ENCODE peak calls at places on chromosome 13, in ten cellular contexts. One of them, this sample, is unnamed.
A peak's percentile ranks its signal among the peaks of the same experiment; 100 is the strongest.

GRCh38 chr13:48579167-48579918 is 46.5 kb upstream of the RCBTB2 start:
- DNase-seq in K562: no peak
- DNase-seq in suprapubic skin: no peak
- DNase-seq in transverse colon: peak; percentile 18
- DNase-seq in upper lobe of left lung: no peak
- DNase-seq in sigmoid colon: no peak
- DNase-seq in HepG2: no peak
- DNase-seq in GM12878: peak; percentile 94
- DNase-seq in esophagus muscularis mucosa: peak; percentile 68
- DNase-seq in SK-N-SH: no peak
- DNase-seq in this sample: peak; percentile 72

GRCh38 chr13:21458457-21458815 is 667 bp downstream of the ZDHHC20 start:
- DNase-seq in K562: peak; percentile 42
- DNase-seq in suprapubic skin: no peak
- DNase-seq in transverse colon: peak; percentile 68
- DNase-seq in upper lobe of left lung: peak; percentile 79
- DNase-seq in sigmoid colon: no peak
- DNase-seq in HepG2: no peak
- DNase-seq in GM12878: no peak
- DNase-seq in esophagus muscularis mucosa: no peak
- DNase-seq in SK-N-SH: peak; percentile 65
- DNase-seq in this sample: peak; percentile 71

GRCh38 chr13:28438067-28438466 is 56.9 kb downstream of the FLT1 start:
- DNase-seq in K562: no peak
- DNase-seq in suprapubic skin: no peak
- DNase-seq in transverse colon: no peak
- DNase-seq in upper lobe of left lung: no peak
- DNase-seq in sigmoid colon: no peak
- DNase-seq in HepG2: no peak
- DNase-seq in GM12878: no peak
- DNase-seq in esophagus muscularis mucosa: no peak
- DNase-seq in SK-N-SH: no peak
- DNase-seq in this sample: no peak

GRCh38 chr13:47858678-47859050 is 142.4 kb downstream of the SUCLA2 start:
- DNase-seq in K562: no peak
- DNase-seq in suprapubic skin: no peak
- DNase-seq in transverse colon: no peak
- DNase-seq in upper lobe of left lung: no peak
- DNase-seq in sigmoid colon: no peak
- DNase-seq in HepG2: no peak
- DNase-seq in GM12878: no peak
- DNase-seq in esophagus muscularis mucosa: no peak
- DNase-seq in SK-N-SH: no peak
- DNase-seq in this sample: no peak

GRCh38 chr13:66128201-66128600 is 1101.9 kb downstream of the PCDH9 start:
- DNase-seq in K562: no peak
- DNase-seq in suprapubic skin: no peak
- DNase-seq in transverse colon: no peak
- DNase-seq in upper lobe of left lung: no peak
- DNase-seq in sigmoid colon: no peak
- DNase-seq in HepG2: no peak
- DNase-seq in GM12878: no peak
- DNase-seq in esophagus muscularis mucosa: no peak
- DNase-seq in SK-N-SH: no peak
- DNase-seq in this sample: no peak

GRCh38 chr13:113722921-113723320 is 36.1 kb upstream of the TMEM255B start:
- DNase-seq in K562: no peak
- DNase-seq in suprapubic skin: no peak
- DNase-seq in transverse colon: no peak
- DNase-seq in upper lobe of left lung: no peak
- DNase-seq in sigmoid colon: no peak
- DNase-seq in HepG2: no peak
- DNase-seq in GM12878: no peak
- DNase-seq in esophagus muscularis mucosa: no peak
- DNase-seq in SK-N-SH: no peak
- DNase-seq in this sample: peak; percentile 38

GRCh38 chr13:83498486-83499190 is 383.6 kb downstream of the SLITRK1 start:
- DNase-seq in K562: no peak
- DNase-seq in suprapubic skin: no peak
- DNase-seq in transverse colon: no peak
- DNase-seq in upper lobe of left lung: no peak
- DNase-seq in sigmoid colon: no peak
- DNase-seq in HepG2: no peak
- DNase-seq in GM12878: no peak
- DNase-seq in esophagus muscularis mucosa: no peak
- DNase-seq in SK-N-SH: no peak
- DNase-seq in this sample: no peak

GRCh38 chr13:104571161-104571889 is 1505.1 kb upstream of the SLC10A2 start:
- DNase-seq in K562: no peak
- DNase-seq in suprapubic skin: peak; percentile 80
- DNase-seq in transverse colon: peak; percentile 69
- DNase-seq in upper lobe of left lung: peak; percentile 42
- DNase-seq in sigmoid colon: peak; percentile 79
- DNase-seq in HepG2: peak; percentile 16
- DNase-seq in GM12878: no peak
- DNase-seq in esophagus muscularis mucosa: no peak
- DNase-seq in SK-N-SH: peak; percentile 48
- DNase-seq in this sample: peak; percentile 55

GRCh38 chr13:93635687-93636086 is 409.1 kb downstream of the GPC6 start:
- DNase-seq in K562: no peak
- DNase-seq in suprapubic skin: no peak
- DNase-seq in transverse colon: no peak
- DNase-seq in upper lobe of left lung: no peak
- DNase-seq in sigmoid colon: no peak
- DNase-seq in HepG2: no peak
- DNase-seq in GM12878: no peak
- DNase-seq in esophagus muscularis mucosa: no peak
- DNase-seq in SK-N-SH: no peak
- DNase-seq in this sample: no peak

GRCh38 chr13:48600374-48601364 is 53.1 kb upstream of the CYSLTR2 start:
- DNase-seq in K562: no peak
- DNase-seq in suprapubic skin: no peak
- DNase-seq in transverse colon: no peak
- DNase-seq in upper lobe of left lung: no peak
- DNase-seq in sigmoid colon: no peak
- DNase-seq in HepG2: peak; percentile 32
- DNase-seq in GM12878: no peak
- DNase-seq in esophagus muscularis mucosa: peak; percentile 7
- DNase-seq in SK-N-SH: no peak
- DNase-seq in this sample: no peak

GRCh38 chr13:47696677-47697076 is 304.4 kb downstream of the SUCLA2 start:
- DNase-seq in K562: peak; percentile 5
- DNase-seq in suprapubic skin: no peak
- DNase-seq in transverse colon: no peak
- DNase-seq in upper lobe of left lung: no peak
- DNase-seq in sigmoid colon: no peak
- DNase-seq in HepG2: no peak
- DNase-seq in GM12878: no peak
- DNase-seq in esophagus muscularis mucosa: no peak
- DNase-seq in SK-N-SH: no peak
- DNase-seq in this sample: no peak

GRCh38 chr13:48492123-48493075 is 40.5 kb downstream of the RCBTB2 start:
- DNase-seq in K562: peak; percentile 26
- DNase-seq in suprapubic skin: peak; percentile 89
- DNase-seq in transverse colon: peak; percentile 69
- DNase-seq in upper lobe of left lung: peak; percentile 81
- DNase-seq in sigmoid colon: peak; percentile 88
- DNase-seq in HepG2: no peak
- DNase-seq in GM12878: peak; percentile 98
- DNase-seq in esophagus muscularis mucosa: no peak
- DNase-seq in SK-N-SH: no peak
- DNase-seq in this sample: peak; percentile 52

GRCh38 chr13:94602467-94602866 is 810 bp downstream of the GPR180 start:
- DNase-seq in K562: no peak
- DNase-seq in suprapubic skin: no peak
- DNase-seq in transverse colon: no peak
- DNase-seq in upper lobe of left lung: no peak
- DNase-seq in sigmoid colon: no peak
- DNase-seq in HepG2: no peak
- DNase-seq in GM12878: no peak
- DNase-seq in esophagus muscularis mucosa: no peak
- DNase-seq in SK-N-SH: no peak
- DNase-seq in this sample: no peak

GRCh38 chr13:109957875-109958274 is 171.5 kb upstream of the IRS2 start:
- DNase-seq in K562: no peak
- DNase-seq in suprapubic skin: no peak
- DNase-seq in transverse colon: no peak
- DNase-seq in upper lobe of left lung: no peak
- DNase-seq in sigmoid colon: no peak
- DNase-seq in HepG2: no peak
- DNase-seq in GM12878: no peak
- DNase-seq in esophagus muscularis mucosa: no peak
- DNase-seq in SK-N-SH: no peak
- DNase-seq in this sample: no peak
- TF ChIP-seq POLR2AphosphoS5 in K562: no peak
- TF ChIP-seq POLR2AphosphoS5 in suprapubic skin: no peak
- TF ChIP-seq POLR2AphosphoS5 in transverse colon: no peak
- TF ChIP-seq POLR2AphosphoS5 in upper lobe of left lung: no peak
- TF ChIP-seq POLR2AphosphoS5 in sigmoid colon: no peak
- TF ChIP-seq POLR2AphosphoS5 in HepG2: no peak
- TF ChIP-seq POLR2AphosphoS5 in GM12878: no peak
- TF ChIP-seq POLR2AphosphoS5 in esophagus muscularis mucosa: no peak
- TF ChIP-seq POLR2AphosphoS5 in SK-N-SH: no peak
- TF ChIP-seq POLR2AphosphoS5 in this sample: no peak

GRCh38 chr13:33272531-33273124 is 12.9 kb downstream of the STARD13 start:
- DNase-seq in K562: no peak
- DNase-seq in suprapubic skin: no peak
- DNase-seq in transverse colon: peak; percentile 51
- DNase-seq in upper lobe of left lung: no peak
- DNase-seq in sigmoid colon: no peak
- DNase-seq in HepG2: peak; percentile 52
- DNase-seq in GM12878: no peak
- DNase-seq in esophagus muscularis mucosa: no peak
- DNase-seq in SK-N-SH: no peak
- DNase-seq in this sample: peak; percentile 54
- TF ChIP-seq EP300 in K562: no peak
- TF ChIP-seq EP300 in suprapubic skin: no peak
- TF ChIP-seq EP300 in transverse colon: no peak
- TF ChIP-seq EP300 in upper lobe of left lung: no peak
- TF ChIP-seq EP300 in sigmoid colon: no peak
- TF ChIP-seq EP300 in HepG2: no peak
- TF ChIP-seq EP300 in GM12878: no peak
- TF ChIP-seq EP300 in esophagus muscularis mucosa: no peak
- TF ChIP-seq EP300 in SK-N-SH: no peak
- TF ChIP-seq EP300 in this sample: no peak

GRCh38 chr13:97944396-97945029 is 9.0 kb upstream of the IPO5 start:
- DNase-seq in K562: no peak
- DNase-seq in suprapubic skin: no peak
- DNase-seq in transverse colon: no peak
- DNase-seq in upper lobe of left lung: no peak
- DNase-seq in sigmoid colon: no peak
- DNase-seq in HepG2: no peak
- DNase-seq in GM12878: no peak
- DNase-seq in esophagus muscularis mucosa: no peak
- DNase-seq in SK-N-SH: no peak
- DNase-seq in this sample: no peak

GRCh38 chr13:97945792-97946419 is 7.6 kb upstream of the IPO5 start:
- DNase-seq in K562: no peak
- DNase-seq in suprapubic skin: no peak
- DNase-seq in transverse colon: no peak
- DNase-seq in upper lobe of left lung: no peak
- DNase-seq in sigmoid colon: no peak
- DNase-seq in HepG2: no peak
- DNase-seq in GM12878: no peak
- DNase-seq in esophagus muscularis mucosa: no peak
- DNase-seq in SK-N-SH: no peak
- DNase-seq in this sample: no peak

GRCh38 chr13:97945342-97945741 is 8.1 kb upstream of the IPO5 start:
- DNase-seq in K562: no peak
- DNase-seq in suprapubic skin: no peak
- DNase-seq in transverse colon: no peak
- DNase-seq in upper lobe of left lung: no peak
- DNase-seq in sigmoid colon: no peak
- DNase-seq in HepG2: no peak
- DNase-seq in GM12878: no peak
- DNase-seq in esophagus muscularis mucosa: no peak
- DNase-seq in SK-N-SH: no peak
- DNase-seq in this sample: no peak

GRCh38 chr13:97948041-97948440 is 5.4 kb upstream of the IPO5 start:
- DNase-seq in K562: no peak
- DNase-seq in suprapubic skin: no peak
- DNase-seq in transverse colon: no peak
- DNase-seq in upper lobe of left lung: no peak
- DNase-seq in sigmoid colon: no peak
- DNase-seq in HepG2: no peak
- DNase-seq in GM12878: no peak
- DNase-seq in esophagus muscularis mucosa: no peak
- DNase-seq in SK-N-SH: no peak
- DNase-seq in this sample: no peak

GRCh38 chr13:97946951-97947588 is 6.4 kb upstream of the IPO5 start:
- DNase-seq in K562: no peak
- DNase-seq in suprapubic skin: no peak
- DNase-seq in transverse colon: no peak
- DNase-seq in upper lobe of left lung: no peak
- DNase-seq in sigmoid colon: no peak
- DNase-seq in HepG2: no peak
- DNase-seq in GM12878: no peak
- DNase-seq in esophagus muscularis mucosa: no peak
- DNase-seq in SK-N-SH: no peak
- DNase-seq in this sample: no peak
- TF ChIP-seq POLR2AphosphoS5 in K562: no peak
- TF ChIP-seq POLR2AphosphoS5 in suprapubic skin: no peak
- TF ChIP-seq POLR2AphosphoS5 in transverse colon: no peak
- TF ChIP-seq POLR2AphosphoS5 in upper lobe of left lung: no peak
- TF ChIP-seq POLR2AphosphoS5 in sigmoid colon: no peak
- TF ChIP-seq POLR2AphosphoS5 in HepG2: no peak
- TF ChIP-seq POLR2AphosphoS5 in GM12878: no peak
- TF ChIP-seq POLR2AphosphoS5 in esophagus muscularis mucosa: no peak
- TF ChIP-seq POLR2AphosphoS5 in SK-N-SH: no peak
- TF ChIP-seq POLR2AphosphoS5 in this sample: no peak

GRCh38 chr13:112617754-112618375 is 29.9 kb upstream of the TUBGCP3 start:
- DNase-seq in K562: no peak
- DNase-seq in suprapubic skin: no peak
- DNase-seq in transverse colon: no peak
- DNase-seq in upper lobe of left lung: peak; percentile 15
- DNase-seq in sigmoid colon: no peak
- DNase-seq in HepG2: no peak
- DNase-seq in GM12878: no peak
- DNase-seq in esophagus muscularis mucosa: peak; percentile 91
- DNase-seq in SK-N-SH: no peak
- DNase-seq in this sample: no peak

GRCh38 chr13:112615391-112615790 is 27.4 kb upstream of the TUBGCP3 start:
- DNase-seq in K562: no peak
- DNase-seq in suprapubic skin: no peak
- DNase-seq in transverse colon: no peak
- DNase-seq in upper lobe of left lung: no peak
- DNase-seq in sigmoid colon: no peak
- DNase-seq in HepG2: no peak
- DNase-seq in GM12878: no peak
- DNase-seq in esophagus muscularis mucosa: peak; percentile 70
- DNase-seq in SK-N-SH: no peak
- DNase-seq in this sample: no peak

GRCh38 chr13:112614835-112615234 is 26.9 kb upstream of the TUBGCP3 start:
- DNase-seq in K562: no peak
- DNase-seq in suprapubic skin: no peak
- DNase-seq in transverse colon: no peak
- DNase-seq in upper lobe of left lung: no peak
- DNase-seq in sigmoid colon: no peak
- DNase-seq in HepG2: no peak
- DNase-seq in GM12878: no peak
- DNase-seq in esophagus muscularis mucosa: peak; percentile 55
- DNase-seq in SK-N-SH: no peak
- DNase-seq in this sample: no peak

GRCh38 chr13:112618501-112618900 is 30.5 kb upstream of the TUBGCP3 start:
- DNase-seq in K562: no peak
- DNase-seq in suprapubic skin: no peak
- DNase-seq in transverse colon: no peak
- DNase-seq in upper lobe of left lung: no peak
- DNase-seq in sigmoid colon: no peak
- DNase-seq in HepG2: no peak
- DNase-seq in GM12878: no peak
- DNase-seq in esophagus muscularis mucosa: peak; percentile 70
- DNase-seq in SK-N-SH: no peak
- DNase-seq in this sample: no peak

GRCh38 chr13:112616586-112617381 is 28.8 kb upstream of the TUBGCP3 start:
- DNase-seq in K562: peak; percentile 34
- DNase-seq in suprapubic skin: no peak
- DNase-seq in transverse colon: no peak
- DNase-seq in upper lobe of left lung: peak; percentile 39
- DNase-seq in sigmoid colon: no peak
- DNase-seq in HepG2: peak; percentile 35
- DNase-seq in GM12878: no peak
- DNase-seq in esophagus muscularis mucosa: peak; percentile 89
- DNase-seq in SK-N-SH: peak; percentile 69
- DNase-seq in this sample: no peak
- TF ChIP-seq EP300 in K562: no peak
- TF ChIP-seq EP300 in suprapubic skin: no peak
- TF ChIP-seq EP300 in transverse colon: no peak
- TF ChIP-seq EP300 in upper lobe of left lung: no peak
- TF ChIP-seq EP300 in sigmoid colon: no peak
- TF ChIP-seq EP300 in HepG2: no peak
- TF ChIP-seq EP300 in GM12878: no peak
- TF ChIP-seq EP300 in esophagus muscularis mucosa: no peak
- TF ChIP-seq EP300 in SK-N-SH: no peak
- TF ChIP-seq EP300 in this sample: no peak

This sample was measured in stomach.